ENCODE peak calls at places on chromosomes 3 and 15, in ten cellular contexts. X is stomach; V is M059J; Y is astrocyte of the hippocampus; U is NCI-H1694; J is RPMI8226; G is nucleus accumbens; N is heart left ventricle; P is mucosa of gallbladder; D is activated CD8-positive, alpha-beta memory T cell treated with anti-CD3 and anti-CD28 coated beads for 24 hours. M is an unnamed sample.

GRCh38 chr3:25572919-25573385 is 91.8 kb downstream of the TOP2B start:
- DNase-seq in X (no peak), V (peak; percentile 89), Y (peak; percentile 52), U (no peak), J (no peak), G (no peak), N (no peak), P (no peak), D (no peak), M (no peak)

GRCh38 chr3:4948395-4948794 is 30.8 kb upstream of the BHLHE40 start:
- DNase-seq in X (no peak), V (peak; percentile 37), Y (no peak), U (no peak), J (no peak), G (no peak), N (no peak), P (no peak), D (no peak), M (no peak)

GRCh38 chr3:43161684-43162512 is 56.0 kb upstream of the POMGNT2 start:
- DNase-seq in X (no peak), V (peak; percentile 61), Y (peak; percentile 40), U (no peak), J (peak; percentile 41), G (no peak), N (no peak), P (no peak), D (no peak), M (no peak)

GRCh38 chr3:138950006-138950644 is 3.1 kb downstream of the FOXL2NB start:
- DNase-seq in X (no peak), V (no peak), Y (peak; percentile 72), U (no peak), J (peak; percentile 26), G (no peak), N (no peak), P (no peak), D (peak; percentile 66), M (no peak)

GRCh38 chr3:71580636-71581215 is 2.8 kb downstream of the FOXP1 start:
- DNase-seq in X (no peak), V (peak; percentile 7), Y (no peak), U (no peak), J (no peak), G (no peak), N (no peak), P (no peak), D (no peak), M (no peak)

GRCh38 chr3:127420825-127421224 is 133.0 kb upstream of the PRR20G start:
- DNase-seq in X (no peak), V (no peak), Y (no peak), U (no peak), J (peak; percentile 28), G (no peak), N (no peak), P (no peak), D (peak; percentile 45), M (no peak)

GRCh38 chr3:33064929-33065328 is 32.0 kb downstream of the GLB1 start:
- DNase-seq in X (no peak), V (no peak), Y (no peak), U (no peak), J (peak; percentile 26), G (no peak), N (no peak), P (no peak), D (no peak), M (no peak)

GRCh38 chr3:135503429-135504083 is 462.0 kb upstream of the PPP2R3A start:
- DNase-seq in X (peak; percentile 55), V (peak; percentile 76), Y (peak; percentile 82), U (peak; percentile 79), J (peak; percentile 59), G (peak; percentile 44), N (peak; percentile 35), P (peak; percentile 54), D (no peak), M (peak; percentile 35)

GRCh38 chr15:32030795-32031194 is 480 bp downstream of the CHRNA7 start:
- DNase-seq in X (no peak), V (no peak), Y (peak; percentile 32), U (no peak), J (no peak), G (no peak), N (no peak), P (no peak), D (no peak), M (no peak)

GRCh38 chr3:51739100-51739499 is 32.2 kb downstream of the GRM2 start:
- DNase-seq in X (no peak), V (no peak), Y (no peak), U (no peak), J (no peak), G (no peak), N (no peak), P (no peak), D (no peak), M (no peak)

GRCh38 chr15:63600001-63600645 is 2.9 kb downstream of the FBXL22 start:
- DNase-seq in X (no peak), V (no peak), Y (no peak), U (no peak), J (peak; percentile 47), G (peak; percentile 72), N (peak; percentile 47), P (no peak), D (no peak), M (peak; percentile 25)

GRCh38 chr3:129107793-129108192 is 13.8 kb downstream of the RAB43 start:
- DNase-seq in X (no peak), V (no peak), Y (no peak), U (no peak), J (no peak), G (no peak), N (no peak), P (no peak), D (no peak), M (no peak)

GRCh38 chr3:160193644-160194192 is 31.5 kb upstream of the C3orf80 start:
- DNase-seq in X (no peak), V (no peak), Y (no peak), U (no peak), J (no peak), G (no peak), N (no peak), P (no peak), D (no peak), M (no peak)

GRCh38 chr3:150254199-150254786 is 153.8 kb upstream of the TSC22D2 start:
- DNase-seq in X (no peak), V (no peak), Y (peak; percentile 51), U (no peak), J (no peak), G (no peak), N (peak; percentile 34), P (no peak), D (no peak), M (no peak)

M was measured in prostate gland.